ENCODE peak calls at places on chromosomes 12 and 14, in six cellular contexts. K, F, T, P, B and V are unnamed samples.

GRCh38 chr12:17030338-17030737 is 424.4 kb upstream of the LMO3 start:
- DNase-seq in K (no peak), F (no peak), T (no peak), P (no peak), B (no peak), V (no peak)

GRCh38 chr14:74547331-74547927 is 53.9 kb downstream of the ISCA2 start:
- DNase-seq in K (no peak), F (no peak), T (no peak), P (no peak), B (peak), V (no peak)

GRCh38 chr12:11014234-11014633 is 8.2 kb downstream of the TAS2R19 start:
- DNase-seq in K (no peak), F (no peak), T (no peak), P (no peak), B (no peak), V (peak)

GRCh38 chr12:106428379-106428778 is 70.8 kb downstream of the POLR3B start:
- DNase-seq in K (no peak), F (no peak), T (no peak), P (no peak), B (no peak), V (no peak)

GRCh38 chr12:101697930-101698781 is 716 bp downstream of the CHPT1 start:
- DNase-seq in K (peak), F (peak), T (peak), P (peak), B (no peak), V (no peak)

GRCh38 chr14:60652674-60653387 is 3.6 kb upstream of the SIX1 start:
- DNase-seq in K (no peak), F (no peak), T (no peak), P (no peak), B (no peak), V (no peak)

GRCh38 chr14:64706552-64707193 is 2.4 kb downstream of the PLEKHG3 start:
- DNase-seq in K (no peak), F (peak), T (no peak), P (no peak), B (peak), V (no peak)

GRCh38 chr14:92481386-92481785 is 32.2 kb upstream of the RIN3 start:
- DNase-seq in K (no peak), F (no peak), T (no peak), P (peak), B (no peak), V (no peak)

GRCh38 chr12:103799504-103800251 is 41.4 kb downstream of the NT5DC3 start:
- DNase-seq in K (peak), F (peak), T (peak), P (peak), B (no peak), V (no peak)

DNA sequence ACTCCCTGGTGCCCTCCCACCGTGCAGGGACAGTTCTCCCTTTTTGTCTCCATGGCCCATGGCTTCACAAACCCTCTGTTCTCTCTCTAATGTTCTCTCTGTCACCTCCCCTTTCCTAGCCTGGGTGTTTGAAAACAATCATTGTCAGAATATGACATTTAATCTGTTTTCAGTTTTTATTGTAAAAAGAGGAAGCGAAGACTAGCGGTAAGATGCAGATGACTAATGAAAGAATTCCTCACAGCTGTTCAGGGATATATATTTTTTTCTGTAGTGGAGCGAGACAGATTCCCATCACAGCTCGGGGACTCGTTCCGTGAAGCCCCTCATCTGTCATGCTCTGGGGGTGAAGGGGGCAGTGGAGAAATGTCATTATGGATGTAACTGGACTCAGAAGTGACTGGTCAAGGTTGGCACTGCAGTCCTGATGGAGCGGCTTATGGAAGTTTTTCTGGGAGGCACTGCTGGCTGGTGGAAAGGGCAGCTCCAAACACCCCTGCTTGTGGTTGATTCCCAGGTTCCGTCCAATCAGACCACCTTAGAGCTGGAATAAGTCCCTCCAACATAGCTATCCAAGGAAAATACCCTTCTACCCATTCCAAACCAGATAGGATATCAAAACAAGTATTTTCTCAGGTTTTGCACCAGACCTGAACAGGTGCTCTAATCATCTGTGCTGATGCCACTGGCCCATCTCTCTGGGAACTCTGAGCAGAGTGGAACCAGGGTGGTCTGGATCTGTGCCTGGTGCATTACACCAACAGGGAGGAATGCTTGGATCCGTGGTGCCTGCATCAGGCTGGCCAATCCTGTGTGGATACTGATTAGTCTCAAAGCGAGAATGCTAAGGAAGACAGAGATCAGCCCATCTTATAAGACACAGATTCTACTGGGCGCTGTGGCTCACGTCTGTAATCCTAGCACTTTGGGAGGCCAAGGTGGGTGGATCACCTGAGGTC is 84.7 kb downstream of the GPATCH2L start:
- DNase-seq in K (no peak), F (no peak), T (no peak), P (no peak), B (no peak), V (no peak)
- TF ChIP-seq CTCF in K (no peak), F (no peak), T (no peak), P (no peak), B (no peak), V (no peak)

GRCh38 chr12:72282721-72283120 is 10.6 kb downstream of the TRHDE start:
- DNase-seq in K (no peak), F (no peak), T (peak), P (no peak), B (no peak), V (peak)
- TF ChIP-seq CTCF in K (peak), F (no peak), T (peak), P (peak), B (peak), V (peak)

DNA sequence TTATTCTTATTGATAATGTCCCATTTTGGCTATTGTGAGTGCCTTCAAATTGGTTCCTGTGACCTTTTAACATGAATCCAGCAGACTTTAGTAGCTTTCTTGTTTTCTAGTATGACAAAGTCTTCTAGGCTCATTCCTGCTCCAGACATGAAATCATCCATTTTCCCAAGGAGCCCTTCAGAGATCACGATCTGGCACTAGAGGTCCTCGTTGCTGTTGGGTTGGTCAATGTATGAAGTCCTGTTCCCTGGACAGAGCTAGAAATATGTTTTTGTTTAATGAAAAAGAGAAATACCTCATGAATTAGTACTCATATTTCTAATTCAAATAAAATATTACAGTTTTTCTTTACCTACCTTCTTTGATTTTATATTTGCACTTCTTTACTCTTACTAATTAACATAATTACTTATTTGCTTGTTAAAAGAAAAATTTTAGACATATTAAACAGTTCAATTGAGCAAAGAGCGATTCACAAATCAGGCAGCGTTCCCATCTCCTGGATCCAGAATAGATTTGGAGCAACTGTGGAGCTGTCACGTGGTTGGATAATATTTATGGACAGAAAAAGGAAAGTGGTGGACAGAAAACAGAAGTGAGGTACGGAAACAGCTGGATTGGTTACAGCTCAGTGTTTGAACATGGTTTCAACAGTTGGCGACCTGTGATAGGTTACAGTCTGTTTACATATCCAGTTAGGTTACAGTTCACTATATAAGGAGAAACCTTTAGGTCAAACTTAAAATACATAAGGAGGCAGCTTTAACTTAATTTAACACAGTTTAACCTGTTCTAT is 19.8 kb upstream of the FAM234B start:
- DNase-seq in K (peak), F (no peak), T (no peak), P (peak), B (no peak), V (peak)
- TF ChIP-seq CTCF in K (peak), F (no peak), T (no peak), P (peak), B (peak), V (peak)

DNA sequence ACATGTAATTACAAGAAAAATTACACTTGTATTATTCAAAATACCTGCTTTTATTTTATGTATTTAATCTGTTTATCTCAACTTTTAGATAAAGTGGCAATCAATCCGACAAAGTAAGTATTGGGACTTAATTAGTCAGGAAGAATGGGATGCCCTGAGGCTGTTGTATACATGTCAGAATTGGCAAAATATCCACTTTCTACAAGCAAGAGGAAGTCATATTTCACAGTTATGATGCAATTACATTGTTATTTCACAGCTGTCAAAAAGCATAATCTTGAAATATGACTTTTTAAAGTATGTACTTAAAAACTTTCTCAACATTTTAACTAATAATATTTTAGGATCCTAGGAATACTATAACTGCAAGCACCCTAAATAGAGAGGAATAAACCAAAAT is 357.1 kb upstream of the MGAT4C start:
- DNase-seq in K (no peak), F (no peak), T (peak), P (no peak), B (no peak), V (no peak)
- TF ChIP-seq CTCF in K (no peak), F (no peak), T (no peak), P (no peak), B (no peak), V (no peak)

DNA sequence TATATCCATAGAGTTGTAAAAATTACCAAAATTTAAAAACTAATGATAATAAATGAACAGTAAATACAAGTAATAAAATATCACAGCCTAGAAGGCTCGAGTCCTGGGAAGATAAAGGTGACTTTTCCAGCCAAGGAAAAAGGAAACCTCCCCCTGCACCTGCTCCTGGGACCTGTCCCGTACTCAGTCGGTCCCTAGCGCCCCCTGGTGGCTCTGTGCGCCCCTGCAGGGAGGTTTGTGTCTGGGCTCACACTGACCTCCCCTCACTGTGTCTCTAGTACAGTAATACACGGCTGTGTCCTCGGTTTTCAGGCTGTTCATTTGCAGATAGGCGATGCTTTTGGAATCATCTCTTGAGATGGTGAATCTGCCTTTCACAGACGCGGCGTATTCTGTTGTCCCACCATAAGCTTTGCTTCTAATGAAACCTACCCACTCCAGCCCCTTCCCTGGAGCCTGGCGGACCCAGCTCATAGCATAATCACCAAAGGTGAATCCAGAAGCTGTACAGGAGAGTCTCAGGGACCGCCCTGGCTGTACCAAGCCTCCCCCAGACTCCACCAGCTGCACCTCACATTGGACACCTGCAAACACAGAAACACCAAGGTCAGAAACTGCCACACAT is 1030.4 kb downstream of the TMEM121 start:
- DNase-seq in K (no peak), F (peak), T (peak), P (peak), B (no peak), V (no peak)
- TF ChIP-seq CTCF in K (no peak), F (peak), T (peak), P (peak), B (peak), V (peak)

DNA sequence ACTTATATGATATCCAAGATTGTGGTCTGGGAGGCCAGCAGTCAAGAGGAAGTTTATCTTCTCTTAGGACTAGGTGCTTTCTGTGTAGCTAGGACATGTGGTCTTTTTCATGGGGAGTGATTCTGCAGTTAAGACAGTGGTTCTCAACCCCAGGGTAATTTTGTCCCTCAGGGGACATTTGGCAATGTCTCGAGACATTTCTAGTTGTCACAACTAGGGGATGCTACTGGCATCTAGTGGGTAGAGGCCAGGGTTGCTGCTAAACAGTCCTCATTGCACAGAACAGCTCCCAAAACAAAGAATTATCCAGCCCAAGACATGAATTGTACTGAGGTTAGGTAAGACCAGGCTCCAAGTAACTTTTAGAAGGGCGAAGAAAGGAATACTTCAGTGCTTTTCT is 20.0 kb downstream of the AMDHD1 start:
- DNase-seq in K (peak), F (no peak), T (peak), P (peak), B (no peak), V (no peak)
- TF ChIP-seq CTCF in K (peak), F (no peak), T (no peak), P (peak), B (no peak), V (no peak)

GRCh38 chr14:101808894-101809670 is 47.6 kb downstream of the PPP2R5C start:
- DNase-seq in K (no peak), F (no peak), T (no peak), P (no peak), B (no peak), V (no peak)

GRCh38 chr14:101812071-101812470 is 50.6 kb downstream of the PPP2R5C start:
- DNase-seq in K (no peak), F (no peak), T (no peak), P (no peak), B (no peak), V (no peak)

GRCh38 chr14:101809671-101810514 is 48.4 kb downstream of the PPP2R5C start:
- DNase-seq in K (peak), F (peak), T (peak), P (peak), B (peak), V (peak)

GRCh38 chr14:101810897-101811620 is 49.5 kb downstream of the PPP2R5C start:
- DNase-seq in K (no peak), F (no peak), T (peak), P (no peak), B (no peak), V (peak)

GRCh38 chr14:101808020-101808641 is 46.6 kb downstream of the PPP2R5C start:
- DNase-seq in K (peak), F (no peak), T (no peak), P (peak), B (no peak), V (no peak)
- TF ChIP-seq CTCF in K (no peak), F (no peak), T (no peak), P (no peak), B (no peak), V (peak)